ENCODE peak calls at places on chromosomes 3 and 15, in nine cellular contexts. One of them, this sample, is unnamed.

GRCh38 chr15:73284073-73284472 is 84.7 kb downstream of the HCN4 start:
- DNase-seq in AG20443: no peak
- DNase-seq in NCI-H1694: peak
- DNase-seq in AG09309: no peak
- DNase-seq in non-pigmented ciliary epithelial cell: peak
- DNase-seq in SJCRH30: no peak
- DNase-seq in activated CD8-positive, alpha-beta memory T cell treated with anti-CD3 and anti-CD28 coated beads for 4 hours: no peak
- DNase-seq in caudate nucleus: no peak
- DNase-seq in activated naive CD8-positive, alpha-beta T cell treated with anti-CD3 and anti-CD28 coated beads, Interleukin-2, amount 50 U/mL, for 24 hours: no peak
- DNase-seq in this sample: peak

GRCh38 chr15:86608461-86608860 is 528.8 kb downstream of the AGBL1 start:
- DNase-seq in AG09309: no peak
- DNase-seq in SJCRH30: peak
- DNase-seq in caudate nucleus: no peak
- DNase-seq in NCI-H1694: peak
- DNase-seq in non-pigmented ciliary epithelial cell: no peak
- DNase-seq in AG20443: no peak
- DNase-seq in activated CD8-positive, alpha-beta memory T cell treated with anti-CD3 and anti-CD28 coated beads for 4 hours: no peak
- DNase-seq in activated naive CD8-positive, alpha-beta T cell treated with anti-CD3 and anti-CD28 coated beads, Interleukin-2, amount 50 U/mL, for 24 hours: no peak
- DNase-seq in this sample: no peak

GRCh38 chr3:36663666-36664291 is 100.6 kb downstream of the DCLK3 start:
- DNase-seq in SJCRH30: no peak
- DNase-seq in activated naive CD8-positive, alpha-beta T cell treated with anti-CD3 and anti-CD28 coated beads, Interleukin-2, amount 50 U/mL, for 24 hours: no peak
- DNase-seq in NCI-H1694: no peak
- DNase-seq in caudate nucleus: no peak
- DNase-seq in non-pigmented ciliary epithelial cell: no peak
- DNase-seq in AG09309: no peak
- DNase-seq in activated CD8-positive, alpha-beta memory T cell treated with anti-CD3 and anti-CD28 coated beads for 4 hours: no peak
- DNase-seq in AG20443: peak
- DNase-seq in this sample: peak

GRCh38 chr15:67125589-67126502 is 60.4 kb downstream of the SMAD3 start:
- DNase-seq in activated naive CD8-positive, alpha-beta T cell treated with anti-CD3 and anti-CD28 coated beads, Interleukin-2, amount 50 U/mL, for 24 hours: no peak
- DNase-seq in caudate nucleus: no peak
- DNase-seq in AG20443: peak
- DNase-seq in activated CD8-positive, alpha-beta memory T cell treated with anti-CD3 and anti-CD28 coated beads for 4 hours: no peak
- DNase-seq in AG09309: peak
- DNase-seq in SJCRH30: peak
- DNase-seq in NCI-H1694: peak
- DNase-seq in non-pigmented ciliary epithelial cell: peak
- DNase-seq in this sample: peak

GRCh38 chr3:122415104-122415744 is 638 bp downstream of the WDR5B start:
- DNase-seq in NCI-H1694: no peak
- DNase-seq in caudate nucleus: no peak
- DNase-seq in AG09309: no peak
- DNase-seq in activated CD8-positive, alpha-beta memory T cell treated with anti-CD3 and anti-CD28 coated beads for 4 hours: no peak
- DNase-seq in SJCRH30: peak
- DNase-seq in activated naive CD8-positive, alpha-beta T cell treated with anti-CD3 and anti-CD28 coated beads, Interleukin-2, amount 50 U/mL, for 24 hours: peak
- DNase-seq in AG20443: peak
- DNase-seq in non-pigmented ciliary epithelial cell: no peak
- DNase-seq in this sample: peak

GRCh38 chr15:93331545-93332117 is 242.6 kb upstream of the RGMA start:
- DNase-seq in caudate nucleus: no peak
- DNase-seq in SJCRH30: peak
- DNase-seq in activated naive CD8-positive, alpha-beta T cell treated with anti-CD3 and anti-CD28 coated beads, Interleukin-2, amount 50 U/mL, for 24 hours: no peak
- DNase-seq in AG20443: no peak
- DNase-seq in activated CD8-positive, alpha-beta memory T cell treated with anti-CD3 and anti-CD28 coated beads for 4 hours: no peak
- DNase-seq in AG09309: no peak
- DNase-seq in non-pigmented ciliary epithelial cell: no peak
- DNase-seq in NCI-H1694: no peak
- DNase-seq in this sample: no peak

GRCh38 chr3:115348391-115348790 is 201.3 kb upstream of the ZBTB20 start:
- DNase-seq in caudate nucleus: no peak
- DNase-seq in NCI-H1694: no peak
- DNase-seq in AG20443: no peak
- DNase-seq in activated naive CD8-positive, alpha-beta T cell treated with anti-CD3 and anti-CD28 coated beads, Interleukin-2, amount 50 U/mL, for 24 hours: no peak
- DNase-seq in non-pigmented ciliary epithelial cell: no peak
- DNase-seq in AG09309: no peak
- DNase-seq in activated CD8-positive, alpha-beta memory T cell treated with anti-CD3 and anti-CD28 coated beads for 4 hours: no peak
- DNase-seq in SJCRH30: no peak
- DNase-seq in this sample: no peak

GRCh38 chr15:86830304-86830703 is 750.6 kb downstream of the AGBL1 start:
- DNase-seq in activated CD8-positive, alpha-beta memory T cell treated with anti-CD3 and anti-CD28 coated beads for 4 hours: no peak
- DNase-seq in SJCRH30: no peak
- DNase-seq in activated naive CD8-positive, alpha-beta T cell treated with anti-CD3 and anti-CD28 coated beads, Interleukin-2, amount 50 U/mL, for 24 hours: no peak
- DNase-seq in non-pigmented ciliary epithelial cell: no peak
- DNase-seq in caudate nucleus: no peak
- DNase-seq in NCI-H1694: no peak
- DNase-seq in AG09309: no peak
- DNase-seq in AG20443: no peak
- DNase-seq in this sample: no peak

GRCh38 chr3:170839518-170840100 is 30.4 kb downstream of the RPL22L1 start:
- DNase-seq in activated naive CD8-positive, alpha-beta T cell treated with anti-CD3 and anti-CD28 coated beads, Interleukin-2, amount 50 U/mL, for 24 hours: no peak
- DNase-seq in SJCRH30: no peak
- DNase-seq in NCI-H1694: no peak
- DNase-seq in caudate nucleus: no peak
- DNase-seq in AG20443: no peak
- DNase-seq in AG09309: no peak
- DNase-seq in non-pigmented ciliary epithelial cell: no peak
- DNase-seq in activated CD8-positive, alpha-beta memory T cell treated with anti-CD3 and anti-CD28 coated beads for 4 hours: no peak
- DNase-seq in this sample: no peak

GRCh38 chr3:142929890-142930289 is 33.6 kb downstream of the PAQR9 start:
- DNase-seq in activated CD8-positive, alpha-beta memory T cell treated with anti-CD3 and anti-CD28 coated beads for 4 hours: no peak
- DNase-seq in SJCRH30: no peak
- DNase-seq in activated naive CD8-positive, alpha-beta T cell treated with anti-CD3 and anti-CD28 coated beads, Interleukin-2, amount 50 U/mL, for 24 hours: no peak
- DNase-seq in AG09309: no peak
- DNase-seq in caudate nucleus: no peak
- DNase-seq in non-pigmented ciliary epithelial cell: no peak
- DNase-seq in AG20443: no peak
- DNase-seq in NCI-H1694: no peak
- DNase-seq in this sample: no peak

GRCh38 chr3:94121161-94121560 is 58.3 kb downstream of the NSUN3 start:
- DNase-seq in AG09309: no peak
- DNase-seq in activated CD8-positive, alpha-beta memory T cell treated with anti-CD3 and anti-CD28 coated beads for 4 hours: no peak
- DNase-seq in caudate nucleus: no peak
- DNase-seq in non-pigmented ciliary epithelial cell: no peak
- DNase-seq in NCI-H1694: no peak
- DNase-seq in activated naive CD8-positive, alpha-beta T cell treated with anti-CD3 and anti-CD28 coated beads, Interleukin-2, amount 50 U/mL, for 24 hours: no peak
- DNase-seq in SJCRH30: no peak
- DNase-seq in AG20443: no peak
- DNase-seq in this sample: no peak

GRCh38 chr3:12440927-12441326 is 43.4 kb upstream of the TSEN2 start:
- DNase-seq in activated CD8-positive, alpha-beta memory T cell treated with anti-CD3 and anti-CD28 coated beads for 4 hours: no peak
- DNase-seq in activated naive CD8-positive, alpha-beta T cell treated with anti-CD3 and anti-CD28 coated beads, Interleukin-2, amount 50 U/mL, for 24 hours: no peak
- DNase-seq in AG20443: peak
- DNase-seq in caudate nucleus: no peak
- DNase-seq in SJCRH30: no peak
- DNase-seq in AG09309: no peak
- DNase-seq in non-pigmented ciliary epithelial cell: no peak
- DNase-seq in NCI-H1694: no peak
- DNase-seq in this sample: peak

GRCh38 chr3:148642616-148643015 is 55.1 kb upstream of the AGTR1 start:
- DNase-seq in SJCRH30: no peak
- DNase-seq in activated CD8-positive, alpha-beta memory T cell treated with anti-CD3 and anti-CD28 coated beads for 4 hours: no peak
- DNase-seq in non-pigmented ciliary epithelial cell: no peak
- DNase-seq in NCI-H1694: no peak
- DNase-seq in activated naive CD8-positive, alpha-beta T cell treated with anti-CD3 and anti-CD28 coated beads, Interleukin-2, amount 50 U/mL, for 24 hours: no peak
- DNase-seq in AG09309: no peak
- DNase-seq in caudate nucleus: no peak
- DNase-seq in AG20443: no peak
- DNase-seq in this sample: no peak

GRCh38 chr3:162441716-162442115 is 945.1 kb downstream of the OTOL1 start:
- DNase-seq in NCI-H1694: no peak
- DNase-seq in SJCRH30: no peak
- DNase-seq in non-pigmented ciliary epithelial cell: no peak
- DNase-seq in AG09309: no peak
- DNase-seq in AG20443: peak
- DNase-seq in activated naive CD8-positive, alpha-beta T cell treated with anti-CD3 and anti-CD28 coated beads, Interleukin-2, amount 50 U/mL, for 24 hours: no peak
- DNase-seq in caudate nucleus: no peak
- DNase-seq in activated CD8-positive, alpha-beta memory T cell treated with anti-CD3 and anti-CD28 coated beads for 4 hours: no peak
- DNase-seq in this sample: no peak

GRCh38 chr3:12633108-12633507 is 30.8 kb downstream of the RAF1 start:
- DNase-seq in activated CD8-positive, alpha-beta memory T cell treated with anti-CD3 and anti-CD28 coated beads for 4 hours: no peak
- DNase-seq in AG20443: no peak
- DNase-seq in caudate nucleus: no peak
- DNase-seq in NCI-H1694: no peak
- DNase-seq in SJCRH30: no peak
- DNase-seq in activated naive CD8-positive, alpha-beta T cell treated with anti-CD3 and anti-CD28 coated beads, Interleukin-2, amount 50 U/mL, for 24 hours: no peak
- DNase-seq in non-pigmented ciliary epithelial cell: no peak
- DNase-seq in AG09309: no peak
- DNase-seq in this sample: no peak

GRCh38 chr3:134645515-134645914 is 5.3 kb downstream of the KY start:
- DNase-seq in non-pigmented ciliary epithelial cell: no peak
- DNase-seq in NCI-H1694: no peak
- DNase-seq in AG20443: no peak
- DNase-seq in caudate nucleus: no peak
- DNase-seq in SJCRH30: no peak
- DNase-seq in activated naive CD8-positive, alpha-beta T cell treated with anti-CD3 and anti-CD28 coated beads, Interleukin-2, amount 50 U/mL, for 24 hours: no peak
- DNase-seq in AG09309: no peak
- DNase-seq in activated CD8-positive, alpha-beta memory T cell treated with anti-CD3 and anti-CD28 coated beads for 4 hours: no peak
- DNase-seq in this sample: no peak

GRCh38 chr3:178353292-178353814 is 182.9 kb upstream of the KCNMB2 start:
- DNase-seq in NCI-H1694: no peak
- DNase-seq in activated CD8-positive, alpha-beta memory T cell treated with anti-CD3 and anti-CD28 coated beads for 4 hours: no peak
- DNase-seq in caudate nucleus: no peak
- DNase-seq in non-pigmented ciliary epithelial cell: no peak
- DNase-seq in AG20443: no peak
- DNase-seq in SJCRH30: no peak
- DNase-seq in AG09309: no peak
- DNase-seq in activated naive CD8-positive, alpha-beta T cell treated with anti-CD3 and anti-CD28 coated beads, Interleukin-2, amount 50 U/mL, for 24 hours: no peak
- DNase-seq in this sample: peak

GRCh38 chr3:115085197-115085865 is 61.8 kb downstream of the ZBTB20 start:
- DNase-seq in AG20443: peak
- DNase-seq in activated CD8-positive, alpha-beta memory T cell treated with anti-CD3 and anti-CD28 coated beads for 4 hours: no peak
- DNase-seq in NCI-H1694: no peak
- DNase-seq in activated naive CD8-positive, alpha-beta T cell treated with anti-CD3 and anti-CD28 coated beads, Interleukin-2, amount 50 U/mL, for 24 hours: no peak
- DNase-seq in caudate nucleus: peak
- DNase-seq in SJCRH30: no peak
- DNase-seq in AG09309: no peak
- DNase-seq in non-pigmented ciliary epithelial cell: no peak
- DNase-seq in this sample: no peak

GRCh38 chr3:57791245-57791644 is 35.1 kb downstream of the SLMAP start:
- DNase-seq in activated CD8-positive, alpha-beta memory T cell treated with anti-CD3 and anti-CD28 coated beads for 4 hours: no peak
- DNase-seq in caudate nucleus: no peak
- DNase-seq in non-pigmented ciliary epithelial cell: no peak
- DNase-seq in AG09309: no peak
- DNase-seq in NCI-H1694: no peak
- DNase-seq in activated naive CD8-positive, alpha-beta T cell treated with anti-CD3 and anti-CD28 coated beads, Interleukin-2, amount 50 U/mL, for 24 hours: no peak
- DNase-seq in AG20443: no peak
- DNase-seq in SJCRH30: no peak
- DNase-seq in this sample: no peak

GRCh38 chr3:101801174-101801573 is 22.2 kb downstream of the NXPE3 start:
- DNase-seq in activated naive CD8-positive, alpha-beta T cell treated with anti-CD3 and anti-CD28 coated beads, Interleukin-2, amount 50 U/mL, for 24 hours: no peak
- DNase-seq in AG09309: no peak
- DNase-seq in caudate nucleus: no peak
- DNase-seq in activated CD8-positive, alpha-beta memory T cell treated with anti-CD3 and anti-CD28 coated beads for 4 hours: no peak
- DNase-seq in non-pigmented ciliary epithelial cell: no peak
- DNase-seq in NCI-H1694: no peak
- DNase-seq in SJCRH30: no peak
- DNase-seq in AG20443: no peak
- DNase-seq in this sample: no peak

GRCh38 chr15:99706557-99707303 is 26.5 kb downstream of the LYSMD4 start:
- DNase-seq in SJCRH30: no peak
- DNase-seq in NCI-H1694: no peak
- DNase-seq in AG09309: no peak
- DNase-seq in AG20443: no peak
- DNase-seq in caudate nucleus: no peak
- DNase-seq in non-pigmented ciliary epithelial cell: no peak
- DNase-seq in activated CD8-positive, alpha-beta memory T cell treated with anti-CD3 and anti-CD28 coated beads for 4 hours: no peak
- DNase-seq in activated naive CD8-positive, alpha-beta T cell treated with anti-CD3 and anti-CD28 coated beads, Interleukin-2, amount 50 U/mL, for 24 hours: peak
- DNase-seq in this sample: no peak

GRCh38 chr15:57500979-57501576 is 90.6 kb upstream of the MYZAP start:
- DNase-seq in AG09309: no peak
- DNase-seq in activated naive CD8-positive, alpha-beta T cell treated with anti-CD3 and anti-CD28 coated beads, Interleukin-2, amount 50 U/mL, for 24 hours: no peak
- DNase-seq in SJCRH30: no peak
- DNase-seq in non-pigmented ciliary epithelial cell: no peak
- DNase-seq in caudate nucleus: no peak
- DNase-seq in NCI-H1694: no peak
- DNase-seq in activated CD8-positive, alpha-beta memory T cell treated with anti-CD3 and anti-CD28 coated beads for 4 hours: no peak
- DNase-seq in AG20443: peak
- DNase-seq in this sample: peak

GRCh38 chr3:175511219-175511780 is 652.2 kb downstream of the NAALADL2 start:
- DNase-seq in activated naive CD8-positive, alpha-beta T cell treated with anti-CD3 and anti-CD28 coated beads, Interleukin-2, amount 50 U/mL, for 24 hours: no peak
- DNase-seq in AG09309: no peak
- DNase-seq in caudate nucleus: no peak
- DNase-seq in activated CD8-positive, alpha-beta memory T cell treated with anti-CD3 and anti-CD28 coated beads for 4 hours: no peak
- DNase-seq in AG20443: no peak
- DNase-seq in NCI-H1694: no peak
- DNase-seq in SJCRH30: no peak
- DNase-seq in non-pigmented ciliary epithelial cell: no peak
- DNase-seq in this sample: no peak

GRCh38 chr15:72604794-72605193 is 49.7 kb upstream of the GOLGA6B start:
- DNase-seq in AG20443: peak
- DNase-seq in AG09309: no peak
- DNase-seq in non-pigmented ciliary epithelial cell: no peak
- DNase-seq in NCI-H1694: no peak
- DNase-seq in activated naive CD8-positive, alpha-beta T cell treated with anti-CD3 and anti-CD28 coated beads, Interleukin-2, amount 50 U/mL, for 24 hours: no peak
- DNase-seq in SJCRH30: no peak
- DNase-seq in caudate nucleus: no peak
- DNase-seq in activated CD8-positive, alpha-beta memory T cell treated with anti-CD3 and anti-CD28 coated beads for 4 hours: no peak
- DNase-seq in this sample: no peak

GRCh38 chr15:68682906-68683490 is 104.2 kb downstream of the CORO2B start:
- DNase-seq in caudate nucleus: no peak
- DNase-seq in AG09309: no peak
- DNase-seq in activated CD8-positive, alpha-beta memory T cell treated with anti-CD3 and anti-CD28 coated beads for 4 hours: no peak
- DNase-seq in non-pigmented ciliary epithelial cell: no peak
- DNase-seq in NCI-H1694: no peak
- DNase-seq in SJCRH30: no peak
- DNase-seq in activated naive CD8-positive, alpha-beta T cell treated with anti-CD3 and anti-CD28 coated beads, Interleukin-2, amount 50 U/mL, for 24 hours: no peak
- DNase-seq in AG20443: no peak
- DNase-seq in this sample: no peak

GRCh38 chr3:69326821-69327433 is 59.0 kb downstream of the FRMD4B start:
- DNase-seq in NCI-H1694: no peak
- DNase-seq in activated naive CD8-positive, alpha-beta T cell treated with anti-CD3 and anti-CD28 coated beads, Interleukin-2, amount 50 U/mL, for 24 hours: peak
- DNase-seq in non-pigmented ciliary epithelial cell: no peak
- DNase-seq in AG09309: no peak
- DNase-seq in activated CD8-positive, alpha-beta memory T cell treated with anti-CD3 and anti-CD28 coated beads for 4 hours: peak
- DNase-seq in SJCRH30: no peak
- DNase-seq in AG20443: no peak
- DNase-seq in caudate nucleus: no peak
- DNase-seq in this sample: no peak

GRCh38 chr15:34621675-34622074 is 38.2 kb upstream of the GOLGA8B start:
- DNase-seq in non-pigmented ciliary epithelial cell: no peak
- DNase-seq in AG09309: no peak
- DNase-seq in NCI-H1694: peak
- DNase-seq in caudate nucleus: no peak
- DNase-seq in activated naive CD8-positive, alpha-beta T cell treated with anti-CD3 and anti-CD28 coated beads, Interleukin-2, amount 50 U/mL, for 24 hours: no peak
- DNase-seq in AG20443: peak
- DNase-seq in SJCRH30: no peak
- DNase-seq in activated CD8-positive, alpha-beta memory T cell treated with anti-CD3 and anti-CD28 coated beads for 4 hours: no peak
- DNase-seq in this sample: peak

GRCh38 chr15:67762610-67763368 is 62.5 kb upstream of the SKOR1 start:
- DNase-seq in NCI-H1694: peak
- DNase-seq in non-pigmented ciliary epithelial cell: no peak
- DNase-seq in AG09309: peak
- DNase-seq in activated naive CD8-positive, alpha-beta T cell treated with anti-CD3 and anti-CD28 coated beads, Interleukin-2, amount 50 U/mL, for 24 hours: peak
- DNase-seq in SJCRH30: peak
- DNase-seq in AG20443: peak
- DNase-seq in caudate nucleus: no peak
- DNase-seq in activated CD8-positive, alpha-beta memory T cell treated with anti-CD3 and anti-CD28 coated beads for 4 hours: no peak
- DNase-seq in this sample: peak

GRCh38 chr3:172766241-172766640 is 15.7 kb downstream of the ECT2 start:
- DNase-seq in NCI-H1694: no peak
- DNase-seq in AG20443: no peak
- DNase-seq in caudate nucleus: no peak
- DNase-seq in SJCRH30: no peak
- DNase-seq in AG09309: no peak
- DNase-seq in activated naive CD8-positive, alpha-beta T cell treated with anti-CD3 and anti-CD28 coated beads, Interleukin-2, amount 50 U/mL, for 24 hours: no peak
- DNase-seq in activated CD8-positive, alpha-beta memory T cell treated with anti-CD3 and anti-CD28 coated beads for 4 hours: no peak
- DNase-seq in non-pigmented ciliary epithelial cell: no peak
- DNase-seq in this sample: no peak

GRCh38 chr3:57062119-57062631 is 1.7 kb downstream of the SPATA12 start:
- DNase-seq in SJCRH30: no peak
- DNase-seq in non-pigmented ciliary epithelial cell: no peak
- DNase-seq in activated CD8-positive, alpha-beta memory T cell treated with anti-CD3 and anti-CD28 coated beads for 4 hours: no peak
- DNase-seq in caudate nucleus: no peak
- DNase-seq in AG09309: no peak
- DNase-seq in activated naive CD8-positive, alpha-beta T cell treated with anti-CD3 and anti-CD28 coated beads, Interleukin-2, amount 50 U/mL, for 24 hours: no peak
- DNase-seq in AG20443: no peak
- DNase-seq in NCI-H1694: no peak
- DNase-seq in this sample: no peak